ENCODE peak calls at places on chromosome 6, in seven cellular contexts. One of them, this sample, is unnamed.

GRCh38 chr6:8688823-8689222 is 253.5 kb upstream of the SLC35B3 start:
- DNase-seq in AG04450: no peak
- DNase-seq in CD8-positive, alpha-beta T cell: no peak
- DNase-seq in breast epithelium: no peak
- DNase-seq in ovary: no peak
- DNase-seq in tibial nerve: no peak
- DNase-seq in GM12865: no peak
- DNase-seq in this sample: no peak

GRCh38 chr6:154410619-154411044 is 54.0 kb upstream of the IPCEF1 start:
- DNase-seq in GM12865: peak
- DNase-seq in CD8-positive, alpha-beta T cell: no peak
- DNase-seq in AG04450: peak
- DNase-seq in ovary: peak
- DNase-seq in tibial nerve: peak
- DNase-seq in breast epithelium: no peak
- DNase-seq in this sample: no peak

GRCh38 chr6:12009180-12009748 is 2.8 kb upstream of the HIVEP1 start:
- DNase-seq in ovary: no peak
- DNase-seq in CD8-positive, alpha-beta T cell: no peak
- DNase-seq in breast epithelium: no peak
- DNase-seq in AG04450: no peak
- DNase-seq in tibial nerve: no peak
- DNase-seq in GM12865: no peak
- DNase-seq in this sample: no peak

GRCh38 chr6:9647043-9647520 is 767.8 kb downstream of the TFAP2A start:
- DNase-seq in GM12865: no peak
- DNase-seq in ovary: no peak
- DNase-seq in tibial nerve: no peak
- DNase-seq in AG04450: no peak
- DNase-seq in CD8-positive, alpha-beta T cell: no peak
- DNase-seq in breast epithelium: no peak
- DNase-seq in this sample: no peak

GRCh38 chr6:119158057-119158848 is 79.8 kb upstream of the FAM184A start:
- DNase-seq in GM12865: no peak
- DNase-seq in CD8-positive, alpha-beta T cell: no peak
- DNase-seq in tibial nerve: peak
- DNase-seq in AG04450: no peak
- DNase-seq in breast epithelium: no peak
- DNase-seq in ovary: no peak
- DNase-seq in this sample: no peak

GRCh38 chr6:72560721-72561593 is 60.9 kb upstream of the KCNQ5 start:
- DNase-seq in breast epithelium: no peak
- DNase-seq in ovary: no peak
- DNase-seq in AG04450: no peak
- DNase-seq in CD8-positive, alpha-beta T cell: no peak
- DNase-seq in GM12865: no peak
- DNase-seq in tibial nerve: no peak
- DNase-seq in this sample: no peak

GRCh38 chr6:54958446-54958845 is 111.9 kb downstream of the FAM83B start:
- DNase-seq in AG04450: no peak
- DNase-seq in tibial nerve: no peak
- DNase-seq in GM12865: no peak
- DNase-seq in breast epithelium: no peak
- DNase-seq in CD8-positive, alpha-beta T cell: no peak
- DNase-seq in ovary: no peak
- DNase-seq in this sample: no peak

GRCh38 chr6:35048031-35048613 is 93.0 kb downstream of the TCP11 start:
- DNase-seq in AG04450: no peak
- DNase-seq in CD8-positive, alpha-beta T cell: no peak
- DNase-seq in breast epithelium: no peak
- DNase-seq in tibial nerve: no peak
- DNase-seq in GM12865: no peak
- DNase-seq in ovary: no peak
- DNase-seq in this sample: no peak

GRCh38 chr6:149843051-149843633 is 21.0 kb downstream of the LRP11 start:
- DNase-seq in ovary: no peak
- DNase-seq in tibial nerve: no peak
- DNase-seq in GM12865: no peak
- DNase-seq in AG04450: no peak
- DNase-seq in CD8-positive, alpha-beta T cell: no peak
- DNase-seq in breast epithelium: no peak
- DNase-seq in this sample: no peak

GRCh38 chr6:158313989-158314388 is 1.7 kb downstream of the TULP4 start:
- DNase-seq in tibial nerve: no peak
- DNase-seq in CD8-positive, alpha-beta T cell: no peak
- DNase-seq in ovary: no peak
- DNase-seq in breast epithelium: no peak
- DNase-seq in GM12865: peak
- DNase-seq in AG04450: no peak
- DNase-seq in this sample: no peak

GRCh38 chr6:22248513-22249308 is 48.1 kb downstream of the PRL start:
- DNase-seq in breast epithelium: no peak
- DNase-seq in ovary: no peak
- DNase-seq in tibial nerve: no peak
- DNase-seq in AG04450: no peak
- DNase-seq in GM12865: no peak
- DNase-seq in CD8-positive, alpha-beta T cell: no peak
- DNase-seq in this sample: no peak

GRCh38 chr6:168372871-168373270 is 53.3 kb upstream of the DACT2 start:
- DNase-seq in ovary: no peak
- DNase-seq in AG04450: no peak
- DNase-seq in breast epithelium: no peak
- DNase-seq in CD8-positive, alpha-beta T cell: no peak
- DNase-seq in tibial nerve: no peak
- DNase-seq in GM12865: no peak
- DNase-seq in this sample: no peak

GRCh38 chr6:28587011-28587745 is 61.5 kb downstream of the GPX5 start:
- DNase-seq in ovary: peak
- DNase-seq in tibial nerve: no peak
- DNase-seq in breast epithelium: peak
- DNase-seq in AG04450: no peak
- DNase-seq in CD8-positive, alpha-beta T cell: peak
- DNase-seq in GM12865: peak
- DNase-seq in this sample: peak

GRCh38 chr6:32127717-32128592 is at the start of gene ATF6B:
- DNase-seq in breast epithelium: peak
- DNase-seq in GM12865: peak
- DNase-seq in CD8-positive, alpha-beta T cell: peak
- DNase-seq in ovary: peak
- DNase-seq in AG04450: peak
- DNase-seq in tibial nerve: peak
- DNase-seq in this sample: peak

GRCh38 chr6:47534063-47534462 is 56.5 kb downstream of the CD2AP start:
- DNase-seq in ovary: no peak
- DNase-seq in tibial nerve: no peak
- DNase-seq in CD8-positive, alpha-beta T cell: no peak
- DNase-seq in breast epithelium: no peak
- DNase-seq in AG04450: no peak
- DNase-seq in GM12865: no peak
- DNase-seq in this sample: no peak

GRCh38 chr6:1055015-1055921 is 256.6 kb upstream of the FOXQ1 start:
- DNase-seq in breast epithelium: no peak
- DNase-seq in CD8-positive, alpha-beta T cell: no peak
- DNase-seq in tibial nerve: no peak
- DNase-seq in GM12865: no peak
- DNase-seq in AG04450: no peak
- DNase-seq in ovary: no peak
- DNase-seq in this sample: no peak

GRCh38 chr6:33684428-33684896 is 27.0 kb downstream of the UQCC2 start:
- DNase-seq in AG04450: no peak
- DNase-seq in tibial nerve: no peak
- DNase-seq in GM12865: no peak
- DNase-seq in breast epithelium: no peak
- DNase-seq in CD8-positive, alpha-beta T cell: no peak
- DNase-seq in ovary: no peak
- DNase-seq in this sample: no peak

GRCh38 chr6:135280375-135281136 is 99.4 kb downstream of the MYB start:
- DNase-seq in breast epithelium: no peak
- DNase-seq in ovary: no peak
- DNase-seq in CD8-positive, alpha-beta T cell: no peak
- DNase-seq in tibial nerve: peak
- DNase-seq in GM12865: no peak
- DNase-seq in AG04450: peak
- DNase-seq in this sample: no peak

GRCh38 chr6:33974471-33974870 is 170.7 kb upstream of the MLN start:
- DNase-seq in tibial nerve: no peak
- DNase-seq in breast epithelium: no peak
- DNase-seq in GM12865: no peak
- DNase-seq in ovary: no peak
- DNase-seq in CD8-positive, alpha-beta T cell: no peak
- DNase-seq in AG04450: no peak
- DNase-seq in this sample: peak

GRCh38 chr6:10532392-10532791 is 11.2 kb downstream of the GCNT2 start:
- DNase-seq in ovary: no peak
- DNase-seq in breast epithelium: no peak
- DNase-seq in GM12865: peak
- DNase-seq in AG04450: no peak
- DNase-seq in CD8-positive, alpha-beta T cell: no peak
- DNase-seq in tibial nerve: no peak
- DNase-seq in this sample: no peak

GRCh38 chr6:29559524-29560287 is at the start of gene UBD:
- DNase-seq in breast epithelium: no peak
- DNase-seq in AG04450: no peak
- DNase-seq in tibial nerve: no peak
- DNase-seq in GM12865: peak
- DNase-seq in CD8-positive, alpha-beta T cell: no peak
- DNase-seq in ovary: no peak
- DNase-seq in this sample: no peak

GRCh38 chr6:39430968-39431523 is 108.5 kb upstream of the KCNK16 start:
- DNase-seq in breast epithelium: peak
- DNase-seq in tibial nerve: no peak
- DNase-seq in ovary: peak
- DNase-seq in CD8-positive, alpha-beta T cell: no peak
- DNase-seq in AG04450: no peak
- DNase-seq in GM12865: no peak
- DNase-seq in this sample: no peak

GRCh38 chr6:156948807-156949206 is 171.6 kb downstream of the ARID1B start:
- DNase-seq in tibial nerve: no peak
- DNase-seq in GM12865: no peak
- DNase-seq in AG04450: peak
- DNase-seq in breast epithelium: no peak
- DNase-seq in ovary: no peak
- DNase-seq in CD8-positive, alpha-beta T cell: no peak
- DNase-seq in this sample: no peak

DNA sequence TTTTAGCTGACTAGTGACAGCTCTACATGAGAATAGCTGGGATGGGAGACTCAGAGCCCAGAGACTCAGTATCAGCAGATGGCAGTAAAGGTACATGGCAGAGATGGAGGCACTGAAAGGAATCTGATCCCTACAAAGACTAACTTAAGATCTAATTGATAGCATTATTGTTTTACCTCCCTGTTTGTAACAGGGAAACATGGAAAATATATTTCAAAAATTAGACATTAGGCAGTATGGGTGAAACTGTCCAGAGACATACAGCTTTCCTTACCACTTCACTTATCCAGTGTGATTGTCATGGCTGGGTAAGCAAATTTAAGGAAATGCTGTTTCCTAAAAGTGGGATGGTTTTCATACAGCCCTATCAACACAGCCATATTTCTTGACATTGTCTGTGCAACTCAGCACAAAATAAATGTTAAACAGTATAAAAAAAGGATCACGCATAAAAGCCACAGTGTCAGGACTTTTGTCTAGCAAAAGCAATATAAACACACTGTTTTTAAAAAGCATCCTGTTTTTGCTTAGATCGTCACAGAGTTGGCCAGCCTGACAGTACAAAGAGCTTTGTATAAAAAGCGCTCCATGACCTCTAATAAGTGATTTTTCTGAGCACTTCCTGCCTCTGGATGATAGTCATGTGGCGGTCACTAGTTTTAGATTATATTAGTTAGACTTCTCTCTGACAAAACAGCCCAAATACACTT is 376.9 kb downstream of the PHF3 start:
- DNase-seq in tibial nerve: peak
- DNase-seq in ovary: no peak
- DNase-seq in AG04450: peak
- DNase-seq in GM12865: peak
- DNase-seq in CD8-positive, alpha-beta T cell: no peak
- DNase-seq in breast epithelium: no peak
- DNase-seq in this sample: no peak
- TF ChIP-seq CTCF in tibial nerve: peak
- TF ChIP-seq CTCF in ovary: no peak
- TF ChIP-seq CTCF in AG04450: peak
- TF ChIP-seq CTCF in GM12865: peak
- TF ChIP-seq CTCF in CD8-positive, alpha-beta T cell: no peak
- TF ChIP-seq CTCF in breast epithelium: no peak
- TF ChIP-seq CTCF in this sample: peak

DNA sequence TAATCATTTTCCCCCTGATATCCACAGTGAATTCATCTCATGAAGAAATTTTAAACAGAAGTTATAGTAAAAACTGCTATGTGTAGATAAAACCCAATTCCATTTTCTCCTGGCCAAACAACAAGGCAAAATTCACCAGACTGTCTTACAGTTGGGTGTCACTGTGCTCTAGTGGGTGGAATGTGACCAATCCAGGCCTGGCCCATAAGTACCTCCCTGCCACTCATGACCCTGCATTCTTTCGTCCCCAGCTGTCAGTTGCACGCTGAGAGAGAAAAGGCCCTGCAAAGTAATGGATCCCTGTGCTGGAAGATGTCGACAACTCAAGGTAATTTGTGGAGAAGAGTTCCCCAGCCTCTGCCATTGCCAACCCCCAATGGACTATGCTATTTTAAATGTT is 92.7 kb upstream of the NRSN1 start:
- DNase-seq in GM12865: no peak
- DNase-seq in AG04450: no peak
- DNase-seq in tibial nerve: no peak
- DNase-seq in breast epithelium: no peak
- DNase-seq in CD8-positive, alpha-beta T cell: no peak
- DNase-seq in ovary: no peak
- DNase-seq in this sample: no peak
- TF ChIP-seq CTCF in GM12865: no peak
- TF ChIP-seq CTCF in AG04450: no peak
- TF ChIP-seq CTCF in tibial nerve: no peak
- TF ChIP-seq CTCF in breast epithelium: no peak
- TF ChIP-seq CTCF in CD8-positive, alpha-beta T cell: no peak
- TF ChIP-seq CTCF in ovary: no peak
- TF ChIP-seq CTCF in this sample: no peak

GRCh38 chr6:146041282-146041681 is 12.4 kb downstream of the GRM1 start:
- DNase-seq in GM12865: peak
- DNase-seq in breast epithelium: no peak
- DNase-seq in AG04450: no peak
- DNase-seq in tibial nerve: no peak
- DNase-seq in ovary: no peak
- DNase-seq in CD8-positive, alpha-beta T cell: no peak
- DNase-seq in this sample: no peak
- TF ChIP-seq CTCF in GM12865: peak
- TF ChIP-seq CTCF in breast epithelium: no peak
- TF ChIP-seq CTCF in AG04450: peak
- TF ChIP-seq CTCF in tibial nerve: no peak
- TF ChIP-seq CTCF in ovary: no peak
- TF ChIP-seq CTCF in CD8-positive, alpha-beta T cell: no peak
- TF ChIP-seq CTCF in this sample: peak

DNA sequence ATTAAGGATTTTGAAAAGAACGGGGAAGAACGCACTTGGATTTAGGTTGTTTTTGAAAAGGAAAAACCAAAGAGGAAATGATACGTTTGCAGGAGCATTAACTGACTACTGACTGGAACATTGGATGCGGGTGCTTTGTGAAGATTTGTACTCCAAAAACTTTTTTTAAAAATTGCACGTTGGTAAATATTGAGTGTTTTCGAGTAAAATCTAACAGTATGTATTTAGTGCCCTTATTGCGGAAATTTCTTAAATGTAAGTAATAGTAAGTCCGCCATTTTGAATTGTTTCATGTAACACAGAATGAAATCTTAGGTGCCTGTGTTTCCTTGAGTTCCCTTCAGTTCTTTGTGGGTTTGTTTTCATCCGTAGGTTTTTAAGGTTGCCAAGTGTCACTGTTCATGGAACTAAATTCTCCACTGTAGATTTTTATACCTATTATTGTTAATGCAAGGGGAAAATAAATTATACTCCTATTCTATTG is 15.2 kb upstream of the LIN28B start:
- DNase-seq in breast epithelium: no peak
- DNase-seq in ovary: no peak
- DNase-seq in GM12865: no peak
- DNase-seq in tibial nerve: no peak
- DNase-seq in AG04450: no peak
- DNase-seq in CD8-positive, alpha-beta T cell: no peak
- DNase-seq in this sample: no peak
- TF ChIP-seq CTCF in breast epithelium: no peak
- TF ChIP-seq CTCF in ovary: no peak
- TF ChIP-seq CTCF in GM12865: no peak
- TF ChIP-seq CTCF in tibial nerve: no peak
- TF ChIP-seq CTCF in AG04450: no peak
- TF ChIP-seq CTCF in CD8-positive, alpha-beta T cell: no peak
- TF ChIP-seq CTCF in this sample: no peak